ENCODE peak calls at places on chromosomes 7 and 10, in four cellular contexts. S is astrocyte of the spinal cord, H is BJ, G is PC-3. Y is an unnamed sample.

GRCh38 chr7:151255390-151255789 is 6.9 kb upstream of the SMARCD3 start:
- DNase-seq in H (no peak), S (no peak), G (no peak), Y (no peak)

GRCh38 chr7:96558530-96558929 is 151.1 kb downstream of the SEM1 start:
- DNase-seq in H (no peak), S (no peak), G (peak), Y (no peak)

GRCh38 chr10:44301781-44302400 is 83.0 kb downstream of the CXCL12 start:
- DNase-seq in S (peak), H (no peak), G (peak), Y (no peak)

GRCh38 chr7:19377611-19378339 is 232.6 kb upstream of the FERD3L start:
- DNase-seq in H (no peak), G (peak), S (peak), Y (no peak)

GRCh38 chr10:131954356-131954965 is 27.3 kb downstream of the BNIP3 start:
- DNase-seq in G (no peak), S (no peak), H (no peak), Y (no peak)

GRCh38 chr10:102159051-102159597 is 6.9 kb downstream of the NOLC1 start:
- DNase-seq in H (no peak), S (no peak), G (no peak), Y (no peak)

GRCh38 chr7:139523988-139524815 is 717 bp downstream of the CLEC2L start:
- DNase-seq in G (no peak), S (no peak), H (no peak), Y (no peak)

GRCh38 chr7:94655562-94655883 is 410 bp downstream of the SGCE start:
- DNase-seq in H (no peak), S (no peak), G (no peak), Y (no peak)

GRCh38 chr7:21542891-21543527 is at the start of gene DNAH11:
- DNase-seq in S (peak), H (no peak), G (peak), Y (no peak)

GRCh38 chr7:29204491-29205281 is 10.1 kb downstream of the CHN2 start:
- DNase-seq in H (no peak), S (no peak), G (no peak), Y (no peak)

GRCh38 chr7:155295511-155295910 is 2.2 kb upstream of the INSIG1 start:
- DNase-seq in S (no peak), H (no peak), G (no peak), Y (no peak)

GRCh38 chr7:30912986-30913671 is 1.5 kb downstream of the AQP1 start:
- DNase-seq in G (no peak), H (no peak), S (no peak), Y (no peak)

GRCh38 chr7:30911561-30911969 is at the start of gene AQP1:
- DNase-seq in S (peak), H (no peak), G (no peak), Y (no peak)

GRCh38 chr7:30912454-30912985 is 867 bp downstream of the AQP1 start:
- DNase-seq in G (no peak), H (no peak), S (no peak), Y (no peak)

GRCh38 chr7:30911133-30911532 is 520 bp upstream of the AQP1 start:
- DNase-seq in G (no peak), H (no peak), S (no peak), Y (no peak)

GRCh38 chr7:30912021-30912420 is 368 bp downstream of the AQP1 start:
- DNase-seq in S (no peak), G (no peak), H (no peak), Y (no peak)
- H3K4me3 ChIP-seq in S (no peak), G (no peak), H (no peak), Y (peak)

GRCh38 chr7:33091641-33092191 is 17.5 kb downstream of the RP9 start:
- DNase-seq in S (no peak), H (no peak), G (no peak), Y (no peak)
- TF ChIP-seq CTCF in S (no peak), H (no peak), G (no peak), Y (no peak)

DNA sequence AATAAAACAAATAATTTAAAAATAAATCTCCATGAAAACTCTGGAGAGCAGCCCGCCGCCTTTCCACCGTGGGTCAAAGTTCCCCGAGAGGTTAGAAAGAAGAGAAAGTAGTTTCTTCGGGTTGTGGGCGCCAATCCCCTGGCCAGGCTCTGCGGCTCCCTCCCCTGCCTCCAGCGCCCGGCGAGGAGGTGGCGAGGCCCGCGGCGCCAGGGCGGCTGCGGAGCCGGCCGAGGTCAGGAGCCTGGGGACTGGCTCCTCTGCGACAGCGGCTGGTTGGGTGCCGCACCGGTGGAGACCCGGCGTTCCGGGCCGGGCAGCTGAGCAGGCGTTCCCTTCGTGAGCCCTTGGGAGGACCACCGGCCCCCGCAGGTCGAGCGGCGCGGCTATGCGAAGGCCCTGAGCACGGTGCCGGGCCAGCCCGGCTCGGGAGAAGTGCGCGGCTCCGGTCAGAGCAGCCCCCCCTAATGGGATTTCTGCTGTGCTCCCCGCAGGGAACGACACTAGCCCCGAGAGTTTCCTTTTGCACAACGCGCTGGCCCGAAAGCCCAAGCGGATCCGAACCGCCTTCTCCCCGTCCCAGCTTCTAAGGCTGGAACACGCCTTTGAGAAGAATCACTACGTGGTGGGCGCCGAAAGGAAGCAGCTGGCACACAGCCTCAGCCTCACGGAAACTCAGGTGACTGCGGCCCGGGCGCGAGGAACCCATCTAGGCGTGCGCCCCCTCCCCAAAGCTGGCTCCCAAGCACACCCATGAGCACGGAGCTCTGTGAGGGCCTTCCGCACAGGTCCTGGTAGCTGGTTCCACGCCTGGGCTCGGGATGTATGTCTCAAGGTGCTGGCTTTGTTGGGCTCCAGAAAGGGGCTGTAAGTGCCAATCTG is 2.8 kb downstream of the EMX2 start:
- DNase-seq in G (no peak), S (no peak), H (no peak), Y (no peak)
- H3K4me3 ChIP-seq in G (no peak), S (no peak), H (peak), Y (peak)

GRCh38 chr7:79452032-79452494 is 1.4 kb downstream of the MAGI2 start:
- DNase-seq in H (no peak), G (no peak), S (peak), Y (no peak)
- TF ChIP-seq CTCF in H (no peak), G (no peak), S (no peak), Y (no peak)

GRCh38 chr10:1054684-1055083 is 1.5 kb upstream of the WDR37 start:
- DNase-seq in G (no peak), S (no peak), H (no peak), Y (no peak)
- H3K4me3 ChIP-seq in G (peak), S (peak), H (peak), Y (peak)

DNA sequence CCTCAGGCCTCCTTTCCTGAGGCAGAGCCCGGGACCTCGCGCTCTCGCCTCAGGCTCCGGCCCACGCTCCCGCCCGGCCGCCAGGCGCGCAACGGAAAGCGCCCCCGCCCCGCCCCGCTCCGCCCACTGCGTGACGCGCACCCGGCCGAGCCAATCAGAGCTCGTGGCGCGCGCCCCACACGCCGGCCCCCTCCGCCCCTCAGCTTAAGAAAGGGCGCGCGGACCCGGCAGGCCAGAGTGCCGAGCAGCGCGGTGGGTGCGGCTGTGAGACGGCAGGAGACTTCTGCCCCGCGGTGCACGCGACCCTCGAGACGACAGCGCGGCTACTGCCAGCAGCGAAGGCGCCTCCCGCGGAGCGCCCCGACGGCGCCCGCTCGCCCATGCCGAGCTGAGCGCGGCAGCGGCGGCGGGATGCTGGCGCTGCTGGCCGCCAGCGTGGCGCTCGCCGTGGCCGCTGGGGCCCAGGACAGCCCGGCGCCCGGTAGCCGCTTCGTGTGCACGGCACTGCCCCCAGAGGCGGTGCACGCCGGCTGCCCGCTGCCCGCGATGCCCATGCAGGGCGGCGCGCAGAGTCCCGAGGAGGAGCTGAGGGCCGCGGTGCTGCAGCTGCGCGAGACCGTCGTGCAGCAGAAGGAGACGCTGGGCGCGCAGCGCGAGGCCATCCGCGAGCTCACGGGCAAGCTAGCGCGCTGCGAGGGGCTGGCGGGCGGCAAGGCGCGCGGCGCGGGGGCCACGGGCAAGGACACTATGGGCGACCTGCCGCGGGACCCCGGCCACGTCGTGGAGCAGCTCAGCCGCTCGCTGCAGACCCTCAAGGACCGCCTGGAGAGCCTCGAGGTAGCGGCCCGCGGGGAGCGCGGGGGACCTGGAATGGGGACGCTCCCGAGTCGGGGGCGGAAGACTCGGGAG is at the start of gene NPTX2:
- DNase-seq in G (no peak), S (no peak), H (no peak), Y (no peak)
- TF ChIP-seq CTCF in G (no peak), S (no peak), H (no peak), Y (no peak)